ENCODE peak calls at places on chromosomes 11 and 22, in ten cellular contexts. U is IMR-90, Z is left ventricle myocardium inferior, A is MM.1S, D is adipocyte, N is fibroblast of lung, X is PC-3, W is small intestine, G is breast epithelium, C is adrenal gland. H is an unnamed sample. For H3K36me3 and H3K4me1, the result is how much of the 10 kb centered on the place peaks cover.

GRCh38 chr11:10307022-10307410 is 2.1 kb downstream of the ADM start:
- DNase-seq in U (no peak), N (no peak), C (no peak), A (no peak), Z (no peak), X (peak), W (peak), G (no peak), D (no peak), H (no peak)

GRCh38 chr22:20509344-20510047 is 2.1 kb downstream of the MED15 start:
- DNase-seq in G (no peak), A (peak), D (peak), C (peak), W (peak), X (peak), N (peak), U (peak), Z (peak), H (no peak)

GRCh38 chr11:38304926-38305325 is 1706.9 kb upstream of the RAG2 start:
- DNase-seq in W (no peak), N (no peak), X (no peak), A (no peak), D (no peak), C (no peak), U (no peak), Z (no peak), G (no peak), H (no peak)

GRCh38 chr11:86717817-86718501 is 45.5 kb upstream of the ME3 start:
- DNase-seq in G (no peak), U (no peak), N (no peak), C (no peak), X (peak), Z (no peak), W (no peak), A (no peak), D (no peak), H (no peak)

GRCh38 chr11:10160350-10160749 is 133.7 kb downstream of the SBF2 start:
- DNase-seq in Z (no peak), W (no peak), C (no peak), D (no peak), G (no peak), X (peak), U (peak), A (no peak), N (no peak), H (no peak)

GRCh38 chr11:109123811-109124787 is 297.9 kb upstream of the C11orf87 start:
- DNase-seq in N (no peak), D (peak), A (no peak), G (no peak), C (no peak), X (no peak), W (no peak), U (peak), Z (peak), H (no peak)

GRCh38 chr11:131504199-131504949 is 134.0 kb downstream of the NTM start:
- DNase-seq in W (no peak), X (peak), G (no peak), D (peak), U (no peak), N (no peak), Z (no peak), C (no peak), A (no peak), H (peak)

GRCh38 chr22:38167988-38168407 is 13.6 kb downstream of the PLA2G6 start:
- DNase-seq in D (no peak), X (no peak), Z (peak), G (peak), A (no peak), N (no peak), C (no peak), U (no peak), W (no peak), H (no peak)

GRCh38 chr22:43000441-43001175 is 14.3 kb downstream of the PACSIN2 start:
- DNase-seq in Z (no peak), X (peak), U (peak), N (peak), C (no peak), W (no peak), G (no peak), A (no peak), D (no peak), H (no peak)

GRCh38 chr11:17542249-17542648 is 2.0 kb downstream of the USH1C start:
- DNase-seq in A (no peak), C (no peak), W (peak), X (no peak), N (no peak), G (peak), U (no peak), Z (peak), D (no peak), H (no peak)

GRCh38 chr22:30649430-30650007 is 13.9 kb downstream of the SLC35E4 start:
- DNase-seq in C (no peak), A (no peak), U (peak), N (peak), X (peak), D (peak), W (peak), G (no peak), Z (peak), H (no peak)

GRCh38 chr11:131511794-131512193 is 141.4 kb downstream of the NTM start:
- DNase-seq in C (no peak), U (no peak), N (no peak), Z (no peak), X (peak), W (peak), A (peak), D (peak), G (no peak), H (peak)

GRCh38 chr22:35846804-35847203 is 129.1 kb downstream of the APOL5 start:
- DNase-seq in D (no peak), N (no peak), Z (no peak), W (peak), X (no peak), A (no peak), G (no peak), U (no peak), C (no peak), H (no peak)

GRCh38 chr11:3341298-3341697 is 37.6 kb downstream of the ZNF195 start:
- DNase-seq in Z (peak), D (peak), X (peak), A (peak), W (peak), C (peak), N (peak), U (no peak), G (peak), H (no peak)

GRCh38 chr22:46758867-46759290 is 3.6 kb upstream of the TBC1D22A start:
- DNase-seq in N (peak), X (peak), Z (no peak), D (peak), U (peak), W (peak), C (no peak), A (peak), G (no peak), H (peak)

GRCh38 chr22:50056214-50056972 is 1.7 kb downstream of the TTLL8 start:
- DNase-seq in U (no peak), N (no peak), X (no peak), D (no peak), G (no peak), A (no peak), Z (no peak), C (no peak), W (no peak), H (no peak)

GRCh38 chr22:50059185-50059880 is 1.2 kb upstream of the TTLL8 start:
- DNase-seq in X (no peak), Z (no peak), U (peak), D (peak), G (no peak), W (no peak), N (peak), C (no peak), A (peak), H (peak)

GRCh38 chr22:50058338-50059184 is 463 bp upstream of the TTLL8 start:
- DNase-seq in W (no peak), A (no peak), U (no peak), G (no peak), X (no peak), N (no peak), Z (no peak), C (no peak), D (no peak), H (no peak)

GRCh38 chr22:50057292-50057867 is 718 bp downstream of the TTLL8 start:
- DNase-seq in Z (no peak), D (no peak), G (no peak), C (no peak), X (no peak), N (no peak), W (no peak), U (peak), A (no peak), H (no peak)

GRCh38 chr22:50057868-50058311 is at the start of gene TTLL8:
- DNase-seq in D (no peak), C (no peak), G (no peak), W (no peak), A (no peak), N (no peak), Z (no peak), X (no peak), U (no peak), H (no peak)
- H3K4me3 ChIP-seq in D (peak), C (peak), G (no peak), W (no peak), A (peak), N (no peak), Z (peak), X (no peak), U (no peak), H (peak)

GRCh38 chr11:13391217-13391616 is 71.8 kb downstream of the BTBD10 start:
- DNase-seq in C (no peak), W (peak), A (no peak), X (no peak), Z (no peak), G (no peak), D (no peak), N (no peak), U (no peak), H (no peak)

GRCh38 chr11:13382751-13383150 is 80.3 kb downstream of the BTBD10 start:
- DNase-seq in W (no peak), G (no peak), Z (no peak), X (no peak), D (no peak), N (no peak), U (no peak), C (no peak), A (no peak), H (no peak)

GRCh38 chr11:13384837-13385417 is 78.1 kb downstream of the BTBD10 start:
- DNase-seq in Z (no peak), W (peak), C (no peak), N (peak), U (peak), X (peak), G (no peak), A (peak), D (peak), H (peak)

GRCh38 chr11:13388741-13389140 is 74.3 kb downstream of the BTBD10 start:
- DNase-seq in Z (no peak), X (no peak), C (no peak), G (no peak), W (no peak), A (no peak), N (no peak), D (no peak), U (no peak), H (no peak)

DNA sequence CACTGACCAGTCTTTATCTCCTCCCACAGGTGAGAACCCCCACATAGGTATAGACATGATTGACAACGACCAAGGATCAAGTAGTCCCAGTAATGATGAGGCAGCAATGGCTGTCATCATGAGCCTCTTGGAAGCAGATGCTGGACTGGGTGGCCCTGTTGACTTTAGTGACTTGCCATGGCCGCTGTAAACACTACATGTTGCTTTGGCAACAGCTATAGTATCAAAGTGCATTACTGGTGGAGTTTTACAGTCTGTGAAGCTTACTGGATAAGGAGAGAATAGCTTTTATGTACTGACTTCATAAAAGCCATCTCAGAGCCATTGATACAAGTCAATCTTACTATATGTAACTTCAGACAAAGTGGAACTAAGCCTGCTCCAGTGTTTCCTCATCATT is 76.5 kb downstream of the BTBD10 start:
- DNase-seq in Z (no peak), A (no peak), G (no peak), U (no peak), W (peak), C (no peak), D (no peak), N (no peak), X (no peak), H (no peak)
- H3K36me3 ChIP-seq in Z (half or more), A (under half), G (under half), U (under half), W (under half), C (half or more), D (half or more), N (under half), X (under half), H (under half)

DNA sequence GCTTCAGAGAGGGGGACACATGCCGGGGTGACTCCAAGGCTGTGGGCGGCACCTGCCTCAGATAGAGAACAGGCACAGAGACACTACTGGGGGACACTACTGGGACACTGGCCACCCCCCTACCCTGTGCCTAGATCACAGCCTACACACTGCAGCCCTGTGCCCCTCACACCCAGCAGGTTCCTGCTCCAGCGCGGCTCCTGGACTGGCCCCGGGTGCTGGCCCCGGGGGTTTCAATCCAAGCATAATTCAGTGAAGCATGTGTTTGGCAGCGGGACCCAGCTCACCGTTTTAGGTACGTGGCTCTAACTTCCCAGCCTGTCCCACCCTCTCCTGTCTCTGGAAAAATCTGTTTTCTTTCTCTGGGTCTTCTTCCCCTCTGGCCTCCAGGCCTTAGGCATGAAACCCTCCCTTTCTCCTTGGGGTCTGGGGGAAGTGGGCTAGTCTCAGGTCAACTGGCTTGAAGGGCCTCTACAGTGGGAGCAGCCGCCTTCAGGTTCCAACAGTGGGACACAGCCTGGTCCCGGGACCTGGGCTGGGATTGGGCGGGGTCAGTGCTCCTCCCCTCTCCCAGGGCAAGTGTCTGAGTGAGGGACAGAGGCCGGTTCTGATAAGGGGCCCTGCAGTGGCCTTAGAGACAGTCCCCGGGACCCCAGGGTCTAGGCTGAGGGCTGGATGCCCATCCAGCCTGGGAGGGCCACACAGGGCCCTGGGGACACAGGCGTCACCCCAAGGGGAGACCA is 98.8 kb downstream of the CRYBB2 start:
- DNase-seq in G (no peak), N (no peak), W (no peak), C (no peak), X (no peak), D (no peak), Z (no peak), A (no peak), U (no peak), H (no peak)
- H3K4me1 ChIP-seq in G (under half), N (under half), W (under half), C (under half), X (under half), D (under half), Z (under half), A (under half), U (under half), H (under half)

DNA sequence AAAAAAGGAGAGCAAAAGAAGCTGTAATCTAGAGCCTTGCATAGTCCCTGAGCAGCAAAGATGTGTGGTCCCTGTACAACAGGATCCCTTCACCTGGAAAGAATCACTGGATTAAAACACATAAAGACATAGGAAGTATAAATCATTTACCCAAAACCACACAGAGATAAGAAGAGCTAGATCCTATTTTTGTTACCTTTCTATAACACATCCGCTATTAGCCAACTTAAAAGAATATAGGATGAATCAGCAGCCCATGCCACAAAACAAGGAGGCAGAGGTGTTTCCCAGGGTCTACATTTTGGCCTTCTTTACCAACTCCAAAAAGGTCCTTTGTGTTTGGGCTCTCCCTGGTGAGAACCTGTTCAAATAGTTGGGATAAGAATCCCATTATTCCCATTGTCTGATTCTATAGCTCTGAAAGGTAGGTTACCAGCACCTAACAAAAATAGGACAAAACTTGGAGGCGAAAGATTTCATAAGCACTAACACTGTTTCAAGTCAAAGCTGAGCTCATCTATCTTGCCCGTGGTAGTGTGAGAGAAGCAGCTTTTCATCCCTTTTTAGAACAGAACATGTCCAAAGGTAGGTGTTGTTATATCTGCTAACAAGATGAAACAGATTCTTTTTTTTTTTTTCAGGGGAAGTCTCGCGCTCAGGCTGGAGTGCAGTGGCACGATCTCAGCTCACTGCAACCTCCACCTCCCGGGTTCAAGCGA is 26.8 kb downstream of the PAK1 start:
- DNase-seq in C (no peak), G (no peak), W (no peak), Z (no peak), A (no peak), U (no peak), N (no peak), D (no peak), X (peak), H (no peak)
- H3K4me3 ChIP-seq in C (no peak), G (no peak), W (no peak), Z (no peak), A (no peak), U (no peak), N (no peak), D (no peak), X (no peak), H (no peak)

DNA sequence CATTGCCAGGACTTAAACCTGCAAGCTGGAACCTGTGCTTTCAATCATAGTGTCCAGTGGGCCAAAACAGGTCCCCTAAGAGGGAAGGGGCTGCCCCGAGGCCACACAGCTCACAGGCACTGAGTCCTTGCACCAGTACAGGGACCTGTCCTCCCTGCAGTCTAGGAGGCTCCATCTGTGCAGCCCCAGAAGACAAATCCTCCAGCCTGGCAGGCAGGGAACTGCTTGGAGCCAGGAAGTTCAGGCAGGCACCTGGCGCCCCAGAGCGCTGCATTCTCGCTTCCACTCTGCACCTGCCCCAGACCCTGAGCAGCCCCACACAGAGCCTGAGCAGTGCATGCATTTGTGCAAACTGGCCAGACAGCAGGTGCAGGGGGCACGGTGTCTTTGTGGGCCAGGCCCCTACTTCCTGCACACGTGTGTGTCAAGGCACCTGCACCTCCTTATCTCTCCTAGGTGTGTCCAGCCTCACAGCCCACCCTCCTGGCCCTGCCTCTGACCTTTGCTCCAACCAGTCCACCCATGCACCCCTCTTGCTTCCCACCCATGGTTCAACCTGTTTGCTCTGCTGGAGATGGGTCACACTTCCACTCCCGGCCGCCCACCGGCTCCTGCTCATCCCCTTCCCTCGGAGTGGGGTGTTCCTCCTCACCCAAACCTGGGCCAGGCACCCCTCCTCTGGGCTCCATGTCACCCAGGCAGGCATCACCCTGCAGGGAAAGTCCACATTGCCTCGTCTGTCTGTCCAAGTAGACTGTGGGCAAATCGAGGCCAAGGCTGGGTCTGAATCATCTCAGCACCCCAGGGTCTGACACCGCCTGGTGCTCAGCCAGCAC is 19.0 kb downstream of the LINC01488 start:
- DNase-seq in U (no peak), C (peak), W (peak), G (no peak), Z (no peak), X (no peak), N (no peak), D (no peak), A (no peak), H (no peak)
- H3K36me3 ChIP-seq in U (under half), C (under half), W (under half), G (under half), Z (under half), X (under half), N (under half), D (under half), A (under half), H (under half)

GRCh38 chr11:121298770-121299169 is 6.2 kb downstream of the SC5D start:
- DNase-seq in U (no peak), W (no peak), D (no peak), C (no peak), X (peak), A (no peak), G (no peak), Z (no peak), N (no peak), H (no peak)
- H3K4me1 ChIP-seq in U (under half), W (under half), D (under half), C (under half), X (under half), A (under half), G (under half), Z (under half), N (under half), H (under half)

GRCh38 chr11:120168960-120169681 is 31.2 kb upstream of the TRIM29 start:
- DNase-seq in X (peak), U (peak), W (peak), C (peak), G (no peak), Z (peak), A (peak), D (peak), N (peak), H (peak)
- H3K4me3 ChIP-seq in X (peak), U (peak), W (peak), C (peak), G (peak), Z (peak), A (peak), D (peak), N (peak), H (peak)

GRCh38 chr22:44201556-44202129 is 20.9 kb downstream of the PARVG start:
- DNase-seq in U (no peak), C (no peak), D (no peak), A (no peak), W (no peak), X (no peak), N (no peak), G (peak), Z (no peak), H (no peak)
- H3K36me3 ChIP-seq in U (under half), C (under half), D (under half), A (under half), W (under half), X (under half), N (under half), G (under half), Z (under half), H (under half)

GRCh38 chr22:23752750-23753149 is 1.5 kb downstream of the VPREB3 start:
- DNase-seq in N (no peak), W (no peak), D (no peak), X (no peak), G (no peak), Z (no peak), U (no peak), A (no peak), C (no peak), H (no peak)
- H3K4me1 ChIP-seq in N (under half), W (under half), D (under half), X (under half), G (under half), Z (under half), U (under half), A (under half), C (under half), H (under half)

H was measured in iPS DF 6.9.